ENCODE peak calls at places on chromosome 22, in four cellular contexts. One of them, this sample, is unnamed.

GRCh38 chr22:26259510-26259909 is 90.2 kb downstream of the SEZ6L start:
- DNase-seq in WTC11: peak
- DNase-seq in SK-N-SH: no peak
- DNase-seq in GM12878: no peak
- DNase-seq in this sample: no peak

GRCh38 chr22:34294986-34295385 is 374.7 kb upstream of the LARGE1 start:
- DNase-seq in WTC11: no peak
- DNase-seq in SK-N-SH: no peak
- DNase-seq in GM12878: no peak
- DNase-seq in this sample: no peak

GRCh38 chr22:36470162-36470993 is 11.1 kb downstream of the TXN2 start:
- DNase-seq in WTC11: peak
- DNase-seq in SK-N-SH: peak
- DNase-seq in GM12878: no peak
- DNase-seq in this sample: peak

GRCh38 chr22:36732609-36733008 is 29.1 kb upstream of the CACNG2 start:
- DNase-seq in WTC11: no peak
- DNase-seq in SK-N-SH: no peak
- DNase-seq in GM12878: no peak
- DNase-seq in this sample: no peak

GRCh38 chr22:17563936-17564391 is 666 bp downstream of the SLC25A18 start:
- DNase-seq in WTC11: no peak
- DNase-seq in SK-N-SH: no peak
- DNase-seq in GM12878: no peak
- DNase-seq in this sample: no peak

GRCh38 chr22:17234144-17234623 is 14.9 kb upstream of the ADA2 start:
- DNase-seq in WTC11: peak
- DNase-seq in SK-N-SH: no peak
- DNase-seq in GM12878: no peak
- DNase-seq in this sample: no peak

GRCh38 chr22:30921108-30921507 is 47.5 kb downstream of the MORC2 start:
- DNase-seq in WTC11: no peak
- DNase-seq in SK-N-SH: peak
- DNase-seq in GM12878: no peak
- DNase-seq in this sample: no peak

GRCh38 chr22:29855611-29856181 is 17.6 kb upstream of the ASCC2 start:
- DNase-seq in WTC11: no peak
- DNase-seq in SK-N-SH: no peak
- DNase-seq in GM12878: no peak
- DNase-seq in this sample: no peak

GRCh38 chr22:35399114-35399677 is 744 bp upstream of the MCM5 start:
- DNase-seq in WTC11: no peak
- DNase-seq in SK-N-SH: peak
- DNase-seq in GM12878: no peak
- DNase-seq in this sample: peak

GRCh38 chr22:25051983-25052710 is 99.6 kb downstream of the KIAA1671 start:
- DNase-seq in WTC11: no peak
- DNase-seq in SK-N-SH: peak
- DNase-seq in GM12878: no peak
- DNase-seq in this sample: no peak

DNA sequence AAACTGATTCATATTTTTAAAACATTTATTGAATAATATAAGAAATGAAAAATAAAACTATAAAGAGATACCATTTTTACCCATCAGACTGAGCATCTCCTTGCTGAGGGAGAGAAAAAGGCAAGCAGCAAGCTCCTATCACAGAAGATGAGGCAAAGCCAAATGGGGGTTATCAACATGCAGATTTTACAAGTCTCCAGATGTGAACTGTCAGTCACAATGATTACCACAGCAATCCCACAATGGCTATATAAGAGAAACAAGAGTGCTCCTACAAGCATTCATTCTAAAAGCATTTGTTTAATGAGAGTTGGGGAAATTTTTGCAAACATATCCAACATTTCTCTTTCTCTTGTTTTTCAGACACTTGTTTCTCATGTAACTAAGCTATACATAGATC is 199.7 kb downstream of the TTC28 start:
- DNase-seq in WTC11: no peak
- DNase-seq in SK-N-SH: peak
- DNase-seq in GM12878: no peak
- DNase-seq in this sample: no peak
- TF ChIP-seq USF1 in WTC11: no peak
- TF ChIP-seq USF1 in SK-N-SH: no peak
- TF ChIP-seq USF1 in GM12878: no peak
- TF ChIP-seq USF1 in this sample: no peak

GRCh38 chr22:32735516-32735915 is 66.0 kb upstream of the TIMP3 start:
- DNase-seq in WTC11: no peak
- DNase-seq in SK-N-SH: no peak
- DNase-seq in GM12878: no peak
- DNase-seq in this sample: no peak

GRCh38 chr22:32736746-32737145 is 64.8 kb upstream of the TIMP3 start:
- DNase-seq in WTC11: no peak
- DNase-seq in SK-N-SH: no peak
- DNase-seq in GM12878: no peak
- DNase-seq in this sample: no peak

GRCh38 chr22:32733196-32733595 is 68.3 kb upstream of the TIMP3 start:
- DNase-seq in WTC11: no peak
- DNase-seq in SK-N-SH: no peak
- DNase-seq in GM12878: no peak
- DNase-seq in this sample: no peak

GRCh38 chr22:32733900-32734299 is 67.6 kb upstream of the TIMP3 start:
- DNase-seq in WTC11: no peak
- DNase-seq in SK-N-SH: no peak
- DNase-seq in GM12878: no peak
- DNase-seq in this sample: no peak

GRCh38 chr22:32737811-32738210 is 63.7 kb upstream of the TIMP3 start:
- DNase-seq in WTC11: no peak
- DNase-seq in SK-N-SH: no peak
- DNase-seq in GM12878: no peak
- DNase-seq in this sample: no peak
- TF ChIP-seq USF1 in WTC11: no peak
- TF ChIP-seq USF1 in SK-N-SH: no peak
- TF ChIP-seq USF1 in GM12878: no peak
- TF ChIP-seq USF1 in this sample: no peak

GRCh38 chr22:39241632-39242388 is 3.0 kb downstream of the PDGFB start:
- DNase-seq in WTC11: no peak
- DNase-seq in SK-N-SH: no peak
- DNase-seq in GM12878: no peak
- DNase-seq in this sample: no peak
- TF ChIP-seq USF1 in WTC11: no peak
- TF ChIP-seq USF1 in SK-N-SH: no peak
- TF ChIP-seq USF1 in GM12878: no peak
- TF ChIP-seq USF1 in this sample: no peak

DNA sequence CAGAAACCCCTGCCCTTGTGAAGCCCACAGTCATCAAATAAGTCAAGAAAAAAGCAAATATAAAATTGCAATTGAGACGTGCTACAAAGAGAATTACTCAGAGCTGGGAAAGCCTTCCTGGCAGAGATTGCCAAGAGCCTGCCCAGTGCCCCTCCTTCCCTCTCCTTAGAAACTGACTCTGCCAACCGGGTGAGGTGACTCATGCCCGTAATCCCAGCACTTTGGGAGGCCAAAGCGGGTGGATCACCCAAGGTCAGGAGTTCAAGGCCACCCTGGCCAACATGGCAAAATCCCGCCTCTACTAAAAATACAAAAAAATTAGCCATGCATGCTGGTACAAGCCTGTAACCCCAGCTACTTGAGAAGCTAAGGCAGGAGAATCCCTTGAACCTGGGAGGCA is 76.0 kb upstream of the RTL6 start:
- DNase-seq in WTC11: no peak
- DNase-seq in SK-N-SH: no peak
- DNase-seq in GM12878: no peak
- DNase-seq in this sample: no peak
- TF ChIP-seq USF1 in WTC11: no peak
- TF ChIP-seq USF1 in SK-N-SH: no peak
- TF ChIP-seq USF1 in GM12878: no peak
- TF ChIP-seq USF1 in this sample: no peak

GRCh38 chr22:49833340-49834007 is 5.8 kb upstream of the BRD1 start:
- DNase-seq in WTC11: no peak
- DNase-seq in SK-N-SH: no peak
- DNase-seq in GM12878: no peak
- DNase-seq in this sample: no peak
- TF ChIP-seq USF1 in WTC11: no peak
- TF ChIP-seq USF1 in SK-N-SH: no peak
- TF ChIP-seq USF1 in GM12878: no peak
- TF ChIP-seq USF1 in this sample: no peak

GRCh38 chr22:23140385-23140784 is 1.4 kb downstream of the RSPH14 start:
- DNase-seq in WTC11: no peak
- DNase-seq in SK-N-SH: no peak
- DNase-seq in GM12878: no peak
- DNase-seq in this sample: no peak

GRCh38 chr22:23133922-23134321 is 7.9 kb downstream of the RSPH14 start:
- DNase-seq in WTC11: no peak
- DNase-seq in SK-N-SH: no peak
- DNase-seq in GM12878: no peak
- DNase-seq in this sample: peak

GRCh38 chr22:23138584-23139469 is 3.0 kb downstream of the RSPH14 start:
- DNase-seq in WTC11: no peak
- DNase-seq in SK-N-SH: no peak
- DNase-seq in GM12878: no peak
- DNase-seq in this sample: peak

GRCh38 chr22:23137468-23137867 is 4.3 kb downstream of the RSPH14 start:
- DNase-seq in WTC11: no peak
- DNase-seq in SK-N-SH: no peak
- DNase-seq in GM12878: no peak
- DNase-seq in this sample: no peak

GRCh38 chr22:23137905-23138520 is 3.8 kb downstream of the RSPH14 start:
- DNase-seq in WTC11: no peak
- DNase-seq in SK-N-SH: no peak
- DNase-seq in GM12878: peak
- DNase-seq in this sample: no peak
- TF ChIP-seq USF1 in WTC11: no peak
- TF ChIP-seq USF1 in SK-N-SH: no peak
- TF ChIP-seq USF1 in GM12878: no peak
- TF ChIP-seq USF1 in this sample: no peak